ENCODE peak calls at places on chromosomes 5 and 9, in eight cellular contexts. U is colonic mucosa; E is HEK293T; G is H54; X is activated T-cell treated with anti-CD3 and anti-CD28 coated beads, Interleukin-2, amount 50 U/mL, for 48 hours; J is CD8-positive, alpha-beta T cell; S is activated naive CD8-positive, alpha-beta T cell treated with anti-CD3 and anti-CD28 coated beads, Interleukin-2, amount 50 U/mL, for 16 hours; D is GM12865. B is an unnamed sample.

GRCh38 chr5:38509185-38509584 is 47.3 kb downstream of the LIFR start:
- DNase-seq in U (no peak), S (no peak), X (no peak), J (no peak), E (no peak), G (peak), D (no peak), B (no peak)

GRCh38 chr9:69168709-69169217 is 5.3 kb upstream of the TJP2 start:
- DNase-seq in J (no peak), E (no peak), G (no peak), U (peak), S (no peak), X (peak), D (peak), B (peak)

GRCh38 chr5:109756543-109757186 is 66.9 kb downstream of the MAN2A1 start:
- DNase-seq in X (no peak), J (no peak), E (no peak), U (no peak), G (no peak), S (no peak), D (no peak), B (no peak)

GRCh38 chr5:44389410-44389879 is at the start of gene FGF10:
- DNase-seq in J (no peak), G (no peak), S (no peak), D (no peak), E (peak), U (no peak), X (no peak), B (no peak)

GRCh38 chr5:132392978-132393825 is 23.7 kb downstream of the SLC22A5 start:
- DNase-seq in U (no peak), E (no peak), G (no peak), J (no peak), S (no peak), X (no peak), D (no peak), B (peak)

GRCh38 chr5:72658767-72659540 is 151.7 kb upstream of the ZNF366 start:
- DNase-seq in J (no peak), E (no peak), D (peak), U (no peak), G (no peak), S (no peak), X (no peak), B (no peak)

GRCh38 chr9:37433754-37434435 is 11.4 kb downstream of the GRHPR start:
- DNase-seq in S (no peak), E (no peak), X (no peak), U (no peak), G (no peak), D (no peak), J (no peak), B (no peak)

GRCh38 chr5:87074934-87075541 is 192.6 kb upstream of the RASA1 start:
- DNase-seq in J (peak), S (no peak), U (peak), E (no peak), G (no peak), X (no peak), D (peak), B (peak)

GRCh38 chr5:87541033-87541432 is 128.3 kb upstream of the CCNH start:
- DNase-seq in U (peak), J (no peak), E (peak), X (no peak), S (no peak), G (no peak), D (peak), B (no peak)

GRCh38 chr9:86993830-86994229 is 46.5 kb upstream of the GAS1 start:
- DNase-seq in S (no peak), G (no peak), E (no peak), U (no peak), X (no peak), D (no peak), J (no peak), B (no peak)

GRCh38 chr9:134620751-134621557 is 20.6 kb upstream of the COL5A1 start:
- DNase-seq in G (no peak), E (no peak), U (no peak), S (no peak), D (no peak), X (no peak), J (no peak), B (no peak)

GRCh38 chr5:93585054-93585751 is 2.2 kb downstream of the NR2F1 start:
- DNase-seq in S (no peak), J (no peak), X (no peak), E (no peak), D (no peak), U (no peak), G (no peak), B (no peak)

GRCh38 chr5:77778881-77779438 is 2.8 kb upstream of the TBCA start:
- DNase-seq in G (no peak), U (no peak), D (peak), E (no peak), J (no peak), S (no peak), X (no peak), B (no peak)

GRCh38 chr9:137295313-137296213 is 6.5 kb downstream of the NRARP start:
- DNase-seq in J (peak), G (no peak), D (peak), S (no peak), X (peak), U (peak), E (peak), B (peak)

GRCh38 chr9:109401169-109401989 is 80.5 kb upstream of the EPB41L4B start:
- DNase-seq in E (peak), G (peak), X (peak), D (peak), S (no peak), U (peak), J (no peak), B (no peak)

GRCh38 chr9:28264368-28264767 is 691.1 kb upstream of the C9orf72 start:
- DNase-seq in J (no peak), G (peak), D (no peak), E (no peak), X (no peak), U (no peak), S (no peak), B (no peak)

GRCh38 chr5:1053391-1054017 is 44.9 kb downstream of the NKD2 start:
- DNase-seq in G (no peak), X (no peak), E (no peak), J (no peak), U (no peak), S (no peak), D (no peak), B (no peak)

GRCh38 chr5:144436007-144436406 is 265.3 kb downstream of the KCTD16 start:
- DNase-seq in X (no peak), S (no peak), D (no peak), E (no peak), J (no peak), G (no peak), U (no peak), B (no peak)

GRCh38 chr9:75599249-75599648 is 291.2 kb upstream of the PCSK5 start:
- DNase-seq in E (no peak), U (no peak), D (no peak), J (no peak), X (no peak), S (no peak), G (no peak), B (no peak)

GRCh38 chr9:68705636-68706578 is 867 bp downstream of the PIP5K1B start:
- DNase-seq in S (no peak), U (peak), J (no peak), D (peak), G (no peak), E (peak), X (peak), B (no peak)

GRCh38 chr5:171477101-171477500 is 57.7 kb downstream of the FGF18 start:
- DNase-seq in J (no peak), U (no peak), S (no peak), G (no peak), X (no peak), E (no peak), D (no peak), B (no peak)

GRCh38 chr5:32172908-32173393 is 1.2 kb downstream of the GOLPH3 start:
- DNase-seq in E (no peak), U (no peak), J (no peak), D (no peak), X (no peak), G (no peak), S (no peak), B (no peak)

GRCh38 chr9:99373912-99374311 is 151.8 kb downstream of the SEC61B start:
- DNase-seq in X (no peak), E (no peak), S (no peak), U (no peak), G (no peak), D (no peak), J (no peak), B (no peak)

B was measured in CD4-positive, CD25-positive, alpha-beta regulatory T cell.